ENCODE peak calls at places on chromosomes 16 and 17, in nine cellular contexts. H is lung, F is ovary, I is adrenal gland, Z is neural crest cell, U is thoracic aorta, R is breast epithelium, N is fibroblast of lung, Q is HFFc6. T is an unnamed sample.

GRCh38 chr17:35901776-35902175 is 21.6 kb upstream of the CCL5 start:
- DNase-seq in U (no peak), R (no peak), F (no peak), Q (no peak), N (no peak), H (no peak), Z (no peak), I (no peak), T (no peak)

GRCh38 chr16:82070656-82071369 is 35.8 kb downstream of the HSD17B2 start:
- DNase-seq in H (no peak), Z (no peak), F (no peak), I (no peak), U (no peak), R (no peak), N (peak), Q (peak), T (no peak)

GRCh38 chr17:64057701-64058263 is 37.3 kb upstream of the ICAM2 start:
- DNase-seq in F (no peak), Q (peak), Z (no peak), N (no peak), U (no peak), I (no peak), H (no peak), R (no peak), T (no peak)

GRCh38 chr17:75502746-75503329 is 12.5 kb downstream of the CASKIN2 start:
- DNase-seq in Q (no peak), R (no peak), I (no peak), N (no peak), U (no peak), F (peak), Z (no peak), H (no peak), T (no peak)

GRCh38 chr17:41710472-41711090 is 1.6 kb upstream of the GAST start:
- DNase-seq in I (peak), Q (peak), N (peak), R (no peak), Z (no peak), U (no peak), F (no peak), H (no peak), T (no peak)

GRCh38 chr17:7836596-7837374 is 2.8 kb downstream of the KDM6B start:
- DNase-seq in U (peak), F (peak), H (peak), Q (peak), R (peak), I (peak), N (peak), Z (peak), T (peak)

GRCh38 chr17:66829386-66829864 is 5.5 kb upstream of the CACNG5 start:
- DNase-seq in I (peak), Q (peak), Z (peak), F (peak), N (peak), H (peak), R (no peak), U (no peak), T (no peak)

GRCh38 chr17:1936766-1937165 is 88.4 kb downstream of the RTN4RL1 start:
- DNase-seq in R (no peak), F (no peak), Q (no peak), H (no peak), Z (no peak), N (no peak), U (no peak), I (no peak), T (no peak)

GRCh38 chr17:45172541-45173286 is 11.0 kb downstream of the HEXIM2 start:
- DNase-seq in R (peak), Q (peak), U (peak), H (peak), I (peak), F (peak), N (peak), Z (peak), T (no peak)

GRCh38 chr16:28062261-28063046 is 1.1 kb downstream of the GSG1L start:
- DNase-seq in F (no peak), I (no peak), R (no peak), N (no peak), H (no peak), Z (no peak), U (no peak), Q (no peak), T (no peak)

GRCh38 chr17:27340990-27341595 is 47.2 kb downstream of the WSB1 start:
- DNase-seq in U (no peak), H (no peak), N (no peak), R (no peak), F (no peak), I (no peak), Q (no peak), Z (no peak), T (no peak)

GRCh38 chr17:52410781-52411180 is 252.3 kb upstream of the CA10 start:
- DNase-seq in R (no peak), Z (no peak), F (no peak), Q (no peak), N (no peak), I (no peak), U (no peak), H (no peak), T (no peak)

GRCh38 chr16:67930678-67931211 is 917 bp downstream of the CTRL start:
- DNase-seq in F (no peak), Q (no peak), H (no peak), Z (no peak), R (no peak), I (no peak), N (no peak), U (no peak), T (no peak)

GRCh38 chr16:79213214-79213613 is 387.3 kb downstream of the MAF start:
- DNase-seq in N (no peak), Z (no peak), F (no peak), R (no peak), Q (no peak), I (no peak), U (no peak), H (no peak), T (no peak)

GRCh38 chr16:68732068-68732680 is 4.9 kb upstream of the CDH1 start:
- DNase-seq in U (no peak), I (no peak), H (peak), R (peak), Q (no peak), F (peak), N (no peak), Z (no peak), T (no peak)

GRCh38 chr17:78129385-78130079 is 977 bp upstream of the TMC6 start:
- DNase-seq in N (no peak), Q (no peak), F (no peak), U (no peak), H (no peak), R (no peak), I (no peak), Z (no peak), T (no peak)

GRCh38 chr17:55238197-55238930 is 26.4 kb upstream of the HLF start:
- DNase-seq in R (peak), N (peak), Z (peak), Q (peak), F (peak), H (peak), I (peak), U (peak), T (peak)
- TF ChIP-seq CTCF in R (no peak), N (no peak), Z (no peak), Q (no peak), F (no peak), H (no peak), I (no peak), U (no peak), T (no peak)

GRCh38 chr16:4683255-4684029 is 9.9 kb upstream of the NUDT16L1 start:
- DNase-seq in N (no peak), U (no peak), F (peak), Q (no peak), I (no peak), Z (no peak), H (no peak), R (no peak), T (no peak)
- TF ChIP-seq CTCF in N (no peak), U (no peak), F (no peak), Q (no peak), I (no peak), Z (no peak), H (no peak), R (no peak), T (no peak)

GRCh38 chr16:85398688-85399582 is 214.2 kb upstream of the GSE1 start:
- DNase-seq in R (no peak), N (no peak), I (no peak), Z (no peak), H (no peak), Q (no peak), F (peak), U (no peak), T (no peak)

GRCh38 chr16:85395207-85395912 is 217.8 kb upstream of the GSE1 start:
- DNase-seq in U (peak), I (peak), H (peak), Z (no peak), F (peak), Q (peak), N (peak), R (no peak), T (peak)

GRCh38 chr16:85398050-85398451 is 215.1 kb upstream of the GSE1 start:
- DNase-seq in N (no peak), R (no peak), I (peak), F (peak), U (no peak), H (no peak), Z (no peak), Q (no peak), T (no peak)

GRCh38 chr16:85395913-85396878 is 216.9 kb upstream of the GSE1 start:
- DNase-seq in H (no peak), I (peak), F (peak), R (no peak), N (peak), Q (no peak), U (no peak), Z (no peak), T (no peak)

DNA sequence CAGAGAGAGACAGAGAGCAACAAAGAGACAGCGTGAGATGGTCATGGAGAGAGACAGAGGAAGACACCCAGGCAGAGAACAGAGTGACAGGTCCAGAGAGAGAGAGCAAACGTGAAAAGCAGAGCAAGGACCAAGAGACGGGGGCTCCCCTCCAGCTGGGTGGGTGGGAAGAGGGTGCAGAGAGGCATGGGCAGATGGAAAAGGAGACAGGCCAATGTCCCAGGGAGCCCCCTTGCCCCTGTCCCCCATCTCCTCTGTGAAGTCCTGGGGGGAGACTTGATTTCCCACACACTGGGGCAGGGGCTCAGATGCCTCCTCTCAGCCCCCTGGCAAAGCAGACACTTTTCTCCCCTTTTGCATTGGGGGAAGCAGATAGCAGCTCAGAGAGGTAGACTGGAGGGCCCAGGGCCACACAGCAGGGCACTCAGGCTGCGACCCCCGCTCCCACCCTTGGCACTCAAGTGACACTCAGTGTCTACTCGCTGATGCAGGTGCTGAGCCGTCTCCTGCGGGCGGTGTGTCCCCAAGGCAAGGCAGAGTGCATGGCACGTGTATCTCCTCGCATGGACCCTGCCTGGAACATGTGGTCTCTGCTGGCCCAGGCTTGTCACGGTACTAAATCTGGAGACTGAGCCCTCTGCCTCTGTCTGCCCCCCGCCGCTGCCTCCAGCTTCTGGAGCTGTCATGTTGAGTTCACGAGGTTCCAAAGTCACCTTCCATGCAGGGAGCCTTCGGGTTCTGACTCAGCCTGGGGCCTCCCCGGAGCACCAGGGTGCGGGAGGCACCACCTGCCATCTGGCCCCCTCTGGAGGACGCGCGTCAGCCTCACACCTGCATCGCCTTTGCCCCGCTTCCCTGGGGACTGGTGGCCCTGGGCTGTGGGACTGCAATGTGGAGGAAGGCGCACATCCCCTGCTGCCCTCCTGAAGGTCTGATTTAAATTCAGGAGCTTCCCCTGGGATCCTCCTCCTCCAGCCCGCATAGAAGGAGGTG is 215.9 kb upstream of the GSE1 start:
- DNase-seq in U (no peak), I (peak), H (no peak), N (no peak), Q (no peak), R (no peak), F (peak), Z (no peak), T (no peak)
- TF ChIP-seq CTCF in U (no peak), I (no peak), H (no peak), N (no peak), Q (no peak), R (no peak), F (no peak), Z (no peak), T (no peak)

GRCh38 chr17:79796570-79797491 is at the start of gene CBX8:
- DNase-seq in Z (peak), R (peak), I (peak), H (peak), F (peak), Q (peak), U (peak), N (peak), T (peak)
- TF ChIP-seq CTCF in Z (no peak), R (no peak), I (no peak), H (peak), F (no peak), Q (peak), U (no peak), N (no peak), T (peak)

GRCh38 chr16:89536371-89536770 is 24.1 kb upstream of the RPL13 start:
- DNase-seq in F (no peak), H (no peak), U (no peak), Z (no peak), Q (no peak), R (no peak), N (no peak), I (no peak), T (no peak)

GRCh38 chr16:89537549-89537925 is 22.9 kb upstream of the RPL13 start:
- DNase-seq in I (no peak), H (no peak), Q (no peak), U (no peak), F (no peak), Z (no peak), R (no peak), N (no peak), T (no peak)

GRCh38 chr16:89536886-89537548 is 23.5 kb upstream of the RPL13 start:
- DNase-seq in F (no peak), H (no peak), Z (no peak), I (no peak), Q (no peak), N (no peak), U (no peak), R (no peak), T (no peak)

GRCh38 chr16:89540557-89540956 is 19.9 kb upstream of the RPL13 start:
- DNase-seq in I (no peak), Q (no peak), H (no peak), R (no peak), N (no peak), U (no peak), F (no peak), Z (no peak), T (no peak)

GRCh38 chr16:89538286-89538685 is 22.2 kb upstream of the RPL13 start:
- DNase-seq in Q (no peak), U (no peak), N (no peak), I (no peak), Z (no peak), F (no peak), R (no peak), H (no peak), T (no peak)
- TF ChIP-seq CTCF in Q (no peak), U (no peak), N (no peak), I (no peak), Z (no peak), F (no peak), R (no peak), H (no peak), T (no peak)

T was measured in osteocyte.